ENCODE peak calls at places on chromosomes 16 and 17, in five cellular contexts. One of them, this sample, is unnamed.

GRCh38 chr16:10682604-10683003 is 12.1 kb downstream of the TEKT5 start:
- DNase-seq in lung: no peak
- DNase-seq in GM23338: no peak
- DNase-seq in heart right ventricle: no peak
- DNase-seq in A549: no peak
- DNase-seq in this sample: peak

GRCh38 chr16:14289692-14290340 is 218.7 kb downstream of the MRTFB start:
- DNase-seq in lung: no peak
- DNase-seq in GM23338: peak
- DNase-seq in heart right ventricle: no peak
- DNase-seq in A549: peak
- DNase-seq in this sample: no peak

GRCh38 chr16:803751-804075 is 3.2 kb upstream of the GNG13 start:
- DNase-seq in lung: no peak
- DNase-seq in GM23338: no peak
- DNase-seq in heart right ventricle: no peak
- DNase-seq in A549: no peak
- DNase-seq in this sample: no peak

GRCh38 chr17:65121916-65122821 is 15.0 kb upstream of the RGS9 start:
- DNase-seq in lung: no peak
- DNase-seq in GM23338: no peak
- DNase-seq in heart right ventricle: no peak
- DNase-seq in A549: no peak
- DNase-seq in this sample: no peak

GRCh38 chr17:62099532-62099931 is 34.5 kb upstream of the MED13 start:
- DNase-seq in lung: no peak
- DNase-seq in GM23338: no peak
- DNase-seq in heart right ventricle: no peak
- DNase-seq in A549: no peak
- DNase-seq in this sample: no peak

GRCh38 chr16:75265911-75266701 is 14.7 kb upstream of the BCAR1 start:
- DNase-seq in lung: peak
- DNase-seq in GM23338: peak
- DNase-seq in heart right ventricle: peak
- DNase-seq in A549: peak
- DNase-seq in this sample: no peak

GRCh38 chr17:48294989-48295892 is 134.8 kb downstream of the SKAP1 start:
- DNase-seq in lung: no peak
- DNase-seq in GM23338: no peak
- DNase-seq in heart right ventricle: no peak
- DNase-seq in A549: no peak
- DNase-seq in this sample: no peak

GRCh38 chr16:22675745-22676540 is 138.0 kb upstream of the HS3ST2 start:
- DNase-seq in lung: no peak
- DNase-seq in GM23338: no peak
- DNase-seq in heart right ventricle: no peak
- DNase-seq in A549: no peak
- DNase-seq in this sample: no peak

GRCh38 chr16:47143329-47143676 is 442 bp downstream of the NETO2 start:
- DNase-seq in lung: peak
- DNase-seq in GM23338: peak
- DNase-seq in heart right ventricle: peak
- DNase-seq in A549: peak
- DNase-seq in this sample: no peak

GRCh38 chr17:57259817-57260216 is 3.5 kb downstream of the MSI2 start:
- DNase-seq in lung: no peak
- DNase-seq in GM23338: peak
- DNase-seq in heart right ventricle: no peak
- DNase-seq in A549: no peak
- DNase-seq in this sample: no peak

GRCh38 chr16:13921328-13921727 is 1.4 kb downstream of the ERCC4 start:
- DNase-seq in lung: no peak
- DNase-seq in GM23338: no peak
- DNase-seq in heart right ventricle: no peak
- DNase-seq in A549: no peak
- DNase-seq in this sample: no peak

GRCh38 chr16:73015612-73016487 is 32.1 kb downstream of the ZFHX3 start:
- DNase-seq in lung: peak
- DNase-seq in GM23338: no peak
- DNase-seq in heart right ventricle: no peak
- DNase-seq in A549: peak
- DNase-seq in this sample: no peak

GRCh38 chr17:69048634-69049033 is 12.1 kb downstream of the ABCA9 start:
- DNase-seq in lung: no peak
- DNase-seq in GM23338: no peak
- DNase-seq in heart right ventricle: no peak
- DNase-seq in A549: no peak
- DNase-seq in this sample: no peak

GRCh38 chr16:10497132-10498088 is 83.0 kb downstream of the EMP2 start:
- DNase-seq in lung: no peak
- DNase-seq in GM23338: no peak
- DNase-seq in heart right ventricle: no peak
- DNase-seq in A549: no peak
- DNase-seq in this sample: no peak

GRCh38 chr17:74892013-74892841 is 1.2 kb downstream of the FADS6 start:
- DNase-seq in lung: peak
- DNase-seq in GM23338: no peak
- DNase-seq in heart right ventricle: no peak
- DNase-seq in A549: no peak
- DNase-seq in this sample: no peak

GRCh38 chr16:3807425-3808123 is 72.9 kb downstream of the CREBBP start:
- DNase-seq in lung: no peak
- DNase-seq in GM23338: no peak
- DNase-seq in heart right ventricle: no peak
- DNase-seq in A549: no peak
- DNase-seq in this sample: no peak

GRCh38 chr17:77326636-77327035 is 185.9 kb downstream of the SEC14L1 start:
- DNase-seq in lung: peak
- DNase-seq in GM23338: no peak
- DNase-seq in heart right ventricle: no peak
- DNase-seq in A549: no peak
- DNase-seq in this sample: no peak

GRCh38 chr17:40478486-40478885 is 22.9 kb downstream of the TNS4 start:
- DNase-seq in lung: no peak
- DNase-seq in GM23338: no peak
- DNase-seq in heart right ventricle: no peak
- DNase-seq in A549: no peak
- DNase-seq in this sample: no peak

GRCh38 chr16:4227040-4227332 is 14.9 kb downstream of the SRL start:
- DNase-seq in lung: no peak
- DNase-seq in GM23338: no peak
- DNase-seq in heart right ventricle: no peak
- DNase-seq in A549: no peak
- DNase-seq in this sample: no peak

GRCh38 chr16:19382084-19382801 is 35.4 kb upstream of the TMC5 start:
- DNase-seq in lung: peak
- DNase-seq in GM23338: no peak
- DNase-seq in heart right ventricle: no peak
- DNase-seq in A549: no peak
- DNase-seq in this sample: no peak

GRCh38 chr17:75785016-75785769 is 587 bp downstream of the UNK start:
- DNase-seq in lung: peak
- DNase-seq in GM23338: peak
- DNase-seq in heart right ventricle: peak
- DNase-seq in A549: peak
- DNase-seq in this sample: no peak

GRCh38 chr16:11473728-11474127 is 113.0 kb downstream of the LITAF start:
- DNase-seq in lung: no peak
- DNase-seq in GM23338: no peak
- DNase-seq in heart right ventricle: no peak
- DNase-seq in A549: no peak
- DNase-seq in this sample: no peak

GRCh38 chr17:57714660-57715059 is 30.4 kb downstream of the CCDC182 start:
- DNase-seq in lung: no peak
- DNase-seq in GM23338: no peak
- DNase-seq in heart right ventricle: no peak
- DNase-seq in A549: no peak
- DNase-seq in this sample: peak

GRCh38 chr17:8375738-8376259 is 705 bp downstream of the KRABD2 start:
- DNase-seq in lung: no peak
- DNase-seq in GM23338: peak
- DNase-seq in heart right ventricle: no peak
- DNase-seq in A549: no peak
- DNase-seq in this sample: no peak

GRCh38 chr16:53378138-53378537 is 56.1 kb upstream of the RBL2 start:
- DNase-seq in lung: no peak
- DNase-seq in GM23338: no peak
- DNase-seq in heart right ventricle: no peak
- DNase-seq in A549: no peak
- DNase-seq in this sample: no peak

GRCh38 chr16:53369921-53370320 is 64.3 kb upstream of the RBL2 start:
- DNase-seq in lung: no peak
- DNase-seq in GM23338: no peak
- DNase-seq in heart right ventricle: no peak
- DNase-seq in A549: no peak
- DNase-seq in this sample: no peak

GRCh38 chr16:53370827-53371226 is 63.4 kb upstream of the RBL2 start:
- DNase-seq in lung: no peak
- DNase-seq in GM23338: no peak
- DNase-seq in heart right ventricle: no peak
- DNase-seq in A549: no peak
- DNase-seq in this sample: no peak

DNA sequence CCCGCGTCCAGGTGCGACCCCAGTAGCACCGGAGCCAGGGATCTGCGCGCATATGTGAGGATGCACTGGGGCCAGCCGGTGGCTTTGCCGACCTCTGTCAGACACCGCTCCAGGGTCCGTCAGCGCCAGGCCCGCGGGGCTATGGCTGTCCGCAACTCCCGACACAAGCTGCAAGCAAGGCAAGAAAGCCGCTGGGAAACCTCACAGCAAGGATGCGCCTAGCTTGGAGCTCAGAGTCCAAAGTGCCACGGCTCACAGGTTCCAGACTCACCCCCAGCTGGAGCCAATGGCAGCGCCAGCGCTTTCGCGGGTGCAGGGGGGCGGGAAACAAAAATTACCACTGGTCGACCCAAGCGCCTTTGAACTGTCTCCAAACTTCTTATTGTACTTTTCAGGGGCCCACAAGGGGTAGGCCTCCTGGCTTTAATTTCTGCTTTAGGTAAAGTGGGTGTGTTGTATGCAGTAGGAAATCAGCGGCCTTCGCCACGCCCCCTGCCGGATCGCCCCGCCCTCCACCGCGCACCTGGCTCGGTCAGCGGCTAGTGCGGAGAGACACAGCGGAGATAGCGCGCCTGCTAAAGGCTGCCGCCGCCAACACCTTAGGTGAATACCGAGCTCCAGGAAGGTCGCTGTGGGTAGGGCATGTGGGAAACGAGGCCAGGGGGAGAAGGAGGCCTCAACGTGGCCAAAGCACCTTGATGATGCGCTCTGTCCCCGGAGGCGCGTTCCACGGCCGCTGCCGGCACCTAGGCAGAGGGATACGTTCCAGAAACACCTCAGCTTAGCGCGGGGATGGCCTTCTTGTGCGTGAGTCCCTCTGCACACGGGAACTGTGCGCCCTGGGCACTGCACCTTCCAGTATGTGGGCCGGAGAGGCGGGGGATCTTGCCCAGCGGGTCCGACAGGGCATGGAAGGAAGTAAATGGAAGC is 61.1 kb upstream of the RBL2 start:
- DNase-seq in lung: peak
- DNase-seq in GM23338: peak
- DNase-seq in heart right ventricle: no peak
- DNase-seq in A549: peak
- DNase-seq in this sample: no peak
- H3K27ac ChIP-seq in lung: no peak
- H3K27ac ChIP-seq in GM23338: no peak
- H3K27ac ChIP-seq in heart right ventricle: no peak
- H3K27ac ChIP-seq in A549: no peak
- H3K27ac ChIP-seq in this sample: no peak

DNA sequence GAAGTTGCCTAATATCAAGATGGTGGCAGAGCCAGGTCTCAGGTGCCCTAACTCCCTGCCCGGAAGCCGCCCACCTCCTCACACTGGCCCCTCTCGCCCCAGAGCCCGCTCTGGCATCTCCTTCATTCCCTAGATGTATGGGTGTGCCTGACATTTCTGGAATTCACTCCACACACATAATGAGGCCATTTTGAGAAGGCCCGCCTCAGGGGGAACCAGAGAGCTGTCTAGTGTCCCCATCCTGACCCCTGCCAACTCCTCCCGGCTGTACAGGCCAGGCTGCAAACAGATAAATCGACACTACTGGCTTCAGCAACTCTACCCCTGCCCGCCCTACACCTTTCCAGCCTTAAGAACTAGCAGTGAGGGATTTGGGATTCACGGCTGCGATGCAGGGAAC is 7.7 kb downstream of the WNT3 start:
- DNase-seq in lung: no peak
- DNase-seq in GM23338: peak
- DNase-seq in heart right ventricle: no peak
- DNase-seq in A549: no peak
- DNase-seq in this sample: no peak
- H3K4me3 ChIP-seq in lung: no peak
- H3K4me3 ChIP-seq in GM23338: no peak
- H3K4me3 ChIP-seq in heart right ventricle: no peak
- H3K4me3 ChIP-seq in A549: no peak
- H3K4me3 ChIP-seq in this sample: no peak

DNA sequence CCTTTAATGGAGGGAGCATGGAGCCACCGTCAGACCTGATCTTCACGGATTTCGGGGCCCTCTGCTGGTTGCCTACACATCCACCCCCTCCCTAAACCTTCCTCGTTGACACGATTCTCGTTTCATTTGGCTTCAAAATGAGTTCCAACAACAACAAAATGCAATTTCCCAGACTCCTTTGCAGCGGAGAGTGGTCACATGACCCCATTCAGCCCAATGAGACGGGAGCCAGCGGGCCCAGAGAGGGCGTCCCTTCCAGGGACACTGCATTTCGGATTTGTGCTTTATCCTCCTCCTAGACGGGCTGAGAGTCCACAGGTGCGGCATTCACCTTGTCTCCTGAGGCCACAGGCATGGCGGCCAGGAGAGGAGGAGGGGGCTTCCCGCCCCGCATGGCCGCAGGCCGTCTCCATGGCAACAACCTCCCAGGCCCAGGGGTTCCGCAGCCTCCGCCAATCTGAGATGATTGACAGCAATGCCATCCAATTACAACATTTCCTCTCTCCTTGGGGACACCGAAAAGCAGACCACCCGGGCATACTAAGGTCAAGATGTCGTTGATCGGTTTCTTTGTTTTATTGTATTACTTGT is 259.8 kb downstream of the C16orf95 start:
- DNase-seq in lung: no peak
- DNase-seq in GM23338: peak
- DNase-seq in heart right ventricle: no peak
- DNase-seq in A549: no peak
- DNase-seq in this sample: no peak
- TF ChIP-seq CTCF in lung: no peak
- TF ChIP-seq CTCF in GM23338: peak
- TF ChIP-seq CTCF in heart right ventricle: peak
- TF ChIP-seq CTCF in A549: no peak
- TF ChIP-seq CTCF in this sample: no peak

DNA sequence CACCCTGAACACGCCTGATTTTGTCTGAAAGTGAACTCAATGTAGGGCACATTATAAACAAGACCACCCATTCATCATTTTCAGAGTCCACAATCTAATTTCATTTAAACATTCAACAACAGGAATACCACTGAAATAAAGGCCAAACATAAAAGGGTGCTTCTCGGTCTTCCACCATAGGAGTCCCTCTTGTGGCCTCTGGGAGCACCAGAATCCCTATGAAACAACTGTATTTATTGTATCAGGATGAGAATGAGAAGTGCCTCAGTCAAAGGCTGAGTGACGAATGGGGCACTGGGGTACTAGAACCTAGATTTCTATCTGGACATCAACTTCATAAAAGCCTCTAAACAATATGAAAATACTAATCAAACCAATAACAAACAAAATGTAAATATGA is 40.4 kb downstream of the NXPH3 start:
- DNase-seq in lung: no peak
- DNase-seq in GM23338: peak
- DNase-seq in heart right ventricle: no peak
- DNase-seq in A549: peak
- DNase-seq in this sample: no peak
- H3K27ac ChIP-seq in lung: no peak
- H3K27ac ChIP-seq in GM23338: no peak
- H3K27ac ChIP-seq in heart right ventricle: peak
- H3K27ac ChIP-seq in A549: no peak
- H3K27ac ChIP-seq in this sample: peak

This sample was measured in esophagus muscularis mucosa.